ENCODE peak calls at places on chromosomes 7 and 10, in five cellular contexts. L, V, D, S and T are unnamed samples.
A peak's percentile ranks its signal among the peaks of the same experiment; 100 is the strongest.

GRCh38 chr7:92740713-92741126 is 95.7 kb downstream of the CDK6 start:
- DNase-seq in V (peak; percentile 89), S (peak; percentile 85), D (peak; percentile 86), L (peak; percentile 84), T (no peak)

GRCh38 chr7:22672892-22673637 is 53.9 kb upstream of the IL6 start:
- DNase-seq in L (no peak), S (no peak), V (peak; percentile 46), D (no peak), T (no peak)

GRCh38 chr10:57247271-57247670 is 886.2 kb upstream of the ZWINT start:
- DNase-seq in L (no peak), S (no peak), D (peak; percentile 2), V (no peak), T (no peak)

GRCh38 chr7:138226001-138226476 is 149.8 kb downstream of the AKR1D1 start:
- DNase-seq in S (no peak), D (no peak), L (peak; percentile 11), V (no peak), T (no peak)

GRCh38 chr7:28410628-28411578 is 1.4 kb upstream of the CREB5 start:
- DNase-seq in S (no peak), L (peak; percentile 80), D (peak; percentile 72), V (peak; percentile 90), T (peak; percentile 71)

GRCh38 chr10:36555036-36555435 is 570.4 kb upstream of the ANKRD30A start:
- DNase-seq in L (no peak), V (no peak), S (no peak), D (no peak), T (no peak)

GRCh38 chr10:47396311-47396717 is 12.2 kb upstream of the ZNF488 start:
- DNase-seq in V (no peak), S (peak; percentile 96), D (peak; percentile 72), L (no peak), T (no peak)

GRCh38 chr10:79149662-79150443 is 81.1 kb downstream of the ZMIZ1 start:
- DNase-seq in L (peak; percentile 96), S (no peak), V (peak; percentile 61), D (peak; percentile 72), T (peak; percentile 96)

GRCh38 chr7:2632717-2633537 is 1.1 kb downstream of the TTYH3 start:
- DNase-seq in V (peak; percentile 69), D (peak; percentile 75), L (peak; percentile 80), S (no peak), T (peak; percentile 89)

GRCh38 chr10:71520042-71520441 is 123.3 kb downstream of the CDH23 start:
- DNase-seq in L (no peak), V (peak; percentile 3), D (no peak), S (no peak), T (no peak)

GRCh38 chr10:75304313-75304712 is 68.6 kb upstream of the COMTD1 start:
- DNase-seq in L (no peak), D (no peak), V (peak; percentile 59), S (no peak), T (no peak)

GRCh38 chr7:40757097-40757496 is 622.3 kb downstream of the SUGCT start:
- DNase-seq in D (peak; percentile 86), S (no peak), V (no peak), L (no peak), T (no peak)

GRCh38 chr10:118151461-118151860 is 104.7 kb upstream of the RAB11FIP2 start:
- DNase-seq in L (no peak), V (no peak), S (no peak), D (peak; percentile 69), T (no peak)

GRCh38 chr7:115009736-115010435 is 88.0 kb downstream of the MDFIC start:
- DNase-seq in V (peak; percentile 38), L (peak; percentile 42), D (no peak), S (no peak), T (no peak)

GRCh38 chr10:119655566-119656001 is 4.4 kb downstream of the BAG3 start:
- DNase-seq in L (peak; percentile 94), V (peak; percentile 88), D (no peak), S (no peak), T (peak; percentile 67)

GRCh38 chr10:119654540-119654939 is 3.4 kb downstream of the BAG3 start:
- DNase-seq in L (peak; percentile 53), S (no peak), V (no peak), D (peak; percentile 75), T (peak; percentile 81)

GRCh38 chr10:26857991-26858706 is 2.6 kb downstream of the ABI1 start:
- DNase-seq in V (peak; percentile 23), L (peak; percentile 76), D (peak; percentile 57), S (no peak), T (no peak)

GRCh38 chr7:129664029-129665012 is 52.8 kb downstream of the NRF1 start:
- DNase-seq in D (peak; percentile 47), L (peak; percentile 86), S (no peak), V (peak; percentile 83), T (no peak)

GRCh38 chr10:5591336-5591824 is 66.6 kb downstream of the CALML3 start:
- DNase-seq in L (no peak), S (no peak), D (no peak), V (no peak), T (peak; percentile 45)

GRCh38 chr10:72340510-72340895 is 14.2 kb downstream of the DNAJB12 start:
- DNase-seq in S (no peak), V (no peak), L (peak; percentile 75), D (peak; percentile 82), T (peak; percentile 91)

DNA sequence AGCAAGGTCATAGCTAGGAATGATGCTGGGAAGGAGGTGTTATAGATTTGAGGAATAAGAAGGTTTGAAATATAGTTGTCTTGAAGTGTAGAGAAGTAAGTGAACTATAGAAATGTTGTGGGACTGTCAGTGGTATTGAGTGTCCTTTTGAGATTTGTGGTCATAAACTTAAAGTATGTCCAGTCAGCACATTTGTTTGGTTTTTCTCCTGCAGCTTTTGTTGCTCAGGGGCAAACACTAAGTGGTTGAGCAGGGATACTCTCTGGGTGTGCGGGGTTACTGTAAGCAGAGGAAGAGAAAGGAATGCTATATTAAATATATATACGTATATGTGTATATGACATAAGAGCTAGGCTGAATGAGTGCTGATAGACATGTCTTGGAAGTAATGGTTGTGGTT is 67.1 kb downstream of the HECTD2 start:
- DNase-seq in D (no peak), V (no peak), S (no peak), L (no peak), T (no peak)
- H3K27ac ChIP-seq in D (no peak overlapping the region), V (no peak overlapping the region), S (no peak overlapping the region), L (no peak overlapping the region), T (no peak overlapping the region)

DNA sequence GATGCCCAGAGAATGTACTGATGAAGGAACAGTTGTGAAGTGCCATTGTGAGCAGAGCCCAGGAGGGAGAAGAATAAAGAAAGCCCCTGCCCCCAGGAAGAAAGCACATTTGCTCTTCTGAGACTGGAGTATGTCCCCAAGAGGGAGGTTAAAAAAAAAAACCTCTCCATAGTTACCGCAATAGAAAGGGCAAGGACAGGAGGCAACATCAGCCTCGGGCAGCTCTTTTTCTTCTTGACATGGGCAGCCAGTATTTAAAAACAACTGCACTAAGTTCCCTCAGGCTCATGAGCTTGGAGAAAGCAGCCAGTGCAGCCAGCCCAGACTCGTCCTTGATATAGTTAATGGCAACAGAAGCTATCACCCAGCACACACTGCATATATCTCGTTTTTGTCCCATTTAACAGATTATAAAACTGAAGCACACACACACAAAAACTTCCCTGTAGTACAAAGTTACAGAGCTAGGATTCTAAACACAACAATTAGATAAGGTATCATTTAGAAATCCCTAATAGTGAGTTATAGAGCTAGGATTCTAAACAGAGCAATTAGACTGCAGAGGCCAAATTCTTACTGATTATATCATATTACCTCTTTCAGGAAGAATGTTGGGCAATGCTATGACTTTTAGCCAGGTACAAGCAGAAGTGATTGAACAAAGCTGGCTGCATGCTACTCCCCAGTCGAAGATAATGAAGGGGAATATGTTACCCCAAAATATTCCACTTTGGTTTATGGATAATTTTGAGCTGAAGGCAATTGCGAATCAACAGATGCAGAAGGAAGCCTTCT is 823.5 kb downstream of the GRID1 start:
- DNase-seq in D (peak; percentile 22), L (no peak), S (no peak), V (no peak), T (no peak)
- H3K9ac ChIP-seq in D (no peak overlapping the region), L (no peak overlapping the region), S (no peak overlapping the region), V (no peak overlapping the region), T (no peak overlapping the region)

GRCh38 chr10:88347022-88347421 is 236.1 kb downstream of the RNLS start:
- DNase-seq in D (peak; percentile 54), V (no peak), S (no peak), L (no peak), T (no peak)
- H3K4me3 ChIP-seq in D (no peak overlapping the region), V (no peak overlapping the region), S (no peak overlapping the region), L (no peak overlapping the region), T (no peak overlapping the region)

GRCh38 chr7:228610-229009 is 36.2 kb downstream of the FAM20C start:
- DNase-seq in S (no peak), L (no peak), D (no peak), V (no peak), T (no peak)
- H3K27ac ChIP-seq in S (no peak overlapping the region), L (peak overlapping the region; percentile 61), D (no peak overlapping the region), V (peak overlapping the region; percentile 97), T (peak overlapping the region; percentile 52)

GRCh38 chr10:73932625-73933112 is 21.7 kb downstream of the PLAU start:
- DNase-seq in V (no peak), L (no peak), D (no peak), S (no peak), T (no peak)

GRCh38 chr10:73931767-73932624 is 21.1 kb downstream of the PLAU start:
- DNase-seq in S (peak; percentile 96), L (no peak), D (peak; percentile 96), V (no peak), T (peak; percentile 86)

GRCh38 chr10:73935895-73936294 is 25.0 kb downstream of the PLAU start:
- DNase-seq in L (no peak), S (no peak), D (no peak), V (no peak), T (no peak)

GRCh38 chr10:73937333-73938020 is 26.5 kb downstream of the PLAU start:
- DNase-seq in V (no peak), L (no peak), S (no peak), D (no peak), T (no peak)

GRCh38 chr10:73934074-73934473 is 23.1 kb downstream of the PLAU start:
- DNase-seq in D (no peak), L (no peak), S (no peak), V (no peak), T (no peak)
- H3K9ac ChIP-seq in D (no peak overlapping the region), L (no peak overlapping the region), S (no peak overlapping the region), V (no peak overlapping the region), T (peak overlapping the region; percentile 44)

GRCh38 chr7:106108988-106109387 is 3.1 kb downstream of the SYPL1 start:
- DNase-seq in S (no peak), L (no peak), V (no peak), D (no peak), T (no peak)
- H3K4me3 ChIP-seq in S (peak overlapping the region; percentile 31), L (no peak overlapping the region), V (no peak overlapping the region), D (no peak overlapping the region), T (peak overlapping the region; percentile 24)

DNA sequence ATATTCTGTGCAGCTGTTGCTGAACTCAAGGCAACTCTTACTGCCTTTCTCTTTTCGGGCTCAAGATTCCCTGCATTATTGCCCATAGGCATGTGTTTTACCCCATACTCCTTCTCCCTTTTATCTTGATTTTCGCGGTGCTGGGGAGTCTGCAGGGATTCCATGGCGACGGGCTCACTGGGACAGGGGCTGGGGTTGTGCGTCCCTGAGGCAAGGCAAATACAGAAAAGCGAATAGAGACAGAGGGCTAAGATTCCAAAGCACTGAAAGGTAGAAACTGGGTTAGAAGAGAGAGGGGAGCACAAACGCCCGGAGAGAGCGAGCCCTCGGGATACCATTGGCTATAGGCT is 519 bp upstream of the RPP38 start:
- DNase-seq in L (no peak), D (no peak), V (no peak), S (no peak), T (no peak)
- H3K27ac ChIP-seq in L (peak overlapping the region; percentile 94), D (no peak overlapping the region), V (no peak overlapping the region), S (peak overlapping the region; percentile 91), T (no peak overlapping the region)

GRCh38 chr10:73920084-73920483 is 9.2 kb downstream of the PLAU start:
- DNase-seq in D (peak; percentile 65), S (no peak), V (no peak), L (peak; percentile 50), T (peak; percentile 75)
- H3K9ac ChIP-seq in D (peak overlapping the region; percentile 30), S (peak overlapping the region; percentile 60), V (peak overlapping the region; percentile 0), L (peak overlapping the region; percentile 47), T (no peak overlapping the region)